ENCODE peak calls at places on chromosomes 2 and 18, in six cellular contexts. H is endothelial cell of umbilical vein, C is transverse colon, D is IMR-90, P is HCT116, B is prostate gland. Y is an unnamed sample. For H3K27me3, the result is how much of the 10 kb centered on the place peaks cover.

GRCh38 chr2:98598781-98599428 is 9.4 kb downstream of the COA5 start:
- DNase-seq in C (no peak), B (no peak), D (peak), P (no peak), H (peak), Y (no peak)

GRCh38 chr2:182229288-182229687 is 197.5 kb downstream of the PDE1A start:
- DNase-seq in P (no peak), C (no peak), H (peak), B (no peak), D (peak), Y (no peak)

GRCh38 chr18:79465392-79465991 is 69.8 kb downstream of the NFATC1 start:
- DNase-seq in B (no peak), H (peak), P (no peak), D (no peak), C (peak), Y (no peak)

GRCh38 chr2:219368690-219369108 is 19.0 kb downstream of the DNPEP start:
- DNase-seq in D (peak), H (peak), C (no peak), B (peak), P (no peak), Y (no peak)

GRCh38 chr2:185947722-185948121 is 209.1 kb downstream of the FSIP2 start:
- DNase-seq in B (no peak), C (no peak), D (no peak), P (no peak), H (no peak), Y (no peak)

GRCh38 chr2:3651686-3652516 is 6.1 kb upstream of the ALLC start:
- DNase-seq in B (peak), P (no peak), H (peak), C (peak), D (no peak), Y (no peak)

GRCh38 chr18:21853972-21854563 is 113.5 kb downstream of the MIB1 start:
- DNase-seq in B (no peak), P (no peak), H (no peak), D (no peak), C (no peak), Y (no peak)

GRCh38 chr2:166841152-166841551 is 47.1 kb upstream of the XIRP2 start:
- DNase-seq in C (no peak), H (no peak), B (no peak), D (no peak), P (no peak), Y (no peak)

GRCh38 chr18:38406625-38407024 is 841.0 kb upstream of the CELF4 start:
- DNase-seq in D (no peak), P (no peak), H (no peak), C (no peak), B (no peak), Y (no peak)

GRCh38 chr2:54228945-54229344 is 27.1 kb downstream of the TSPYL6 start:
- DNase-seq in H (no peak), D (no peak), C (no peak), P (no peak), B (no peak), Y (peak)

GRCh38 chr2:191831410-191831994 is 15.4 kb downstream of the CAVIN2 start:
- DNase-seq in P (no peak), C (no peak), H (peak), D (no peak), B (no peak), Y (no peak)

GRCh38 chr18:59765343-59765742 is 68.1 kb upstream of the CCBE1 start:
- DNase-seq in D (no peak), C (no peak), P (no peak), B (no peak), H (no peak), Y (no peak)

GRCh38 chr18:28637897-28638296 is 461.0 kb upstream of the CDH2 start:
- DNase-seq in C (no peak), D (no peak), P (no peak), H (peak), B (no peak), Y (no peak)

GRCh38 chr2:23256643-23257042 is 128.3 kb upstream of the KLHL29 start:
- DNase-seq in D (no peak), P (no peak), C (no peak), H (no peak), B (no peak), Y (no peak)

GRCh38 chr2:221025397-221025796 is 546.7 kb downstream of the EPHA4 start:
- DNase-seq in C (no peak), D (no peak), H (peak), P (no peak), B (no peak), Y (no peak)

GRCh38 chr18:12281861-12282260 is 26.2 kb upstream of the TUBB6 start:
- DNase-seq in H (no peak), P (no peak), B (no peak), C (no peak), D (no peak), Y (no peak)

GRCh38 chr18:12276736-12277554 is 22.8 kb downstream of the CIDEA start:
- DNase-seq in H (no peak), D (peak), B (no peak), P (no peak), C (no peak), Y (no peak)

GRCh38 chr18:12278153-12278764 is 24.1 kb downstream of the CIDEA start:
- DNase-seq in B (no peak), H (no peak), C (no peak), P (no peak), D (peak), Y (no peak)

GRCh38 chr18:12279781-12280531 is 25.8 kb downstream of the CIDEA start:
- DNase-seq in D (no peak), B (no peak), P (no peak), C (no peak), H (no peak), Y (no peak)

DNA sequence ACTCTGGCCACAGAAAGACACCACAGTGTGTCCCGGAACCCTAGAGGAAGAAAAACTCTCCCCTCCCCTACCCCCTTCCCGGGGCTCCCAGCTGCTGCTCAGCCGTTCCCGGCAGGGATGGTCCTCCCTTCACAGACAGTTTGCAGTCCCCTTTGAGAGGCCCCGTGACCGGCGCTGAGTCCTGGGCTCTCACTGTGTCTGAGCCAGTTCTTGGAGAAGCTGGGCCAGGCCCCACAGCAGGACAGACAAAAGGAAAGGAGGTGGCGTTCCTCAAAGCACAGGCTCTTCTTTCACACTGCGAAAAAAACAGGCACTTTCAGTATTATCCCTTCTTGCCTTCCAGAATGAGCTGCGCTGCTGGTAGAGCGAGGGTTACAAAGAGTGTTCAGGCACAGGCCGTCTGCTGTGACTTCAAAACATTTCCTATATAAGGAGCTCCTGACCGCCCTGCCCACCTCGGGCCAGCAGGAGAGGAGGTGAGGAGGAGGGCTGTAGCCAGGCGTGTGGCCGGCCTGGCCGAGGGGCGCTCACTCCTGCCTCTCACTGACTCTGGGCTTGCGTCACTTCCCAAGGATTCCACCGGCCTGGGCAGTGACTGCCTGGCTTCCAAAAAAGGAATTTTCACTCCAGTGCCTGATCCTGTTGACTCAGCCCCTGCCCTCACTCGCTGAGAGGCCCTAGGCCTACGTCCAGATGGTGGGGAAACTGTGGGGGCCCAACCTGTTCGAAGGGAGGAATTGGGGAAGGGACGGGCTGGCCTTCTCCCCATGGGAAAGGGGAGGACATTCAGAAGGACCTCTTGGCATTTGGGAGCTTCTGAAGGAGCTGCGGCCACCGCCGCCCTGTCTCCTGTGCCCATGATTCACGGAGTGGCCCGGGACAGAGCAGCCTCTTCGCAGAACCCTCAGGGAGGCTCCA is 24.9 kb downstream of the CIDEA start:
- DNase-seq in B (peak), P (no peak), C (peak), H (peak), D (peak), Y (peak)
- TF ChIP-seq POLR2A in B (peak), P (no peak), C (peak), H (peak), D (peak), Y (peak)

GRCh38 chr2:19357383-19358241 is 811 bp downstream of the OSR1 start:
- DNase-seq in D (peak), B (peak), H (no peak), P (no peak), C (peak), Y (no peak)

GRCh38 chr2:19355416-19355821 is 3.0 kb downstream of the OSR1 start:
- DNase-seq in H (no peak), D (peak), P (no peak), C (no peak), B (no peak), Y (no peak)

GRCh38 chr2:19356545-19357382 is 1.7 kb downstream of the OSR1 start:
- DNase-seq in C (no peak), D (peak), B (no peak), H (peak), P (no peak), Y (no peak)

GRCh38 chr2:19354417-19355022 is 3.9 kb downstream of the OSR1 start:
- DNase-seq in B (no peak), D (peak), H (no peak), P (no peak), C (no peak), Y (no peak)

GRCh38 chr2:19355931-19356544 is 2.4 kb downstream of the OSR1 start:
- DNase-seq in D (peak), P (no peak), H (no peak), B (no peak), C (no peak), Y (no peak)
- H3K27me3 ChIP-seq in D (under half), P (under half), H (half or more), B (under half), C (half or more), Y (under half)

GRCh38 chr2:196040218-196040617 is 28.4 kb downstream of the DNAH7 start:
- DNase-seq in B (no peak), H (no peak), C (no peak), D (no peak), P (no peak), Y (no peak)
- TF ChIP-seq POLR2A in B (no peak), H (no peak), C (no peak), D (no peak), P (no peak), Y (no peak)

GRCh38 chr2:120520929-120521912 is 175.3 kb downstream of the INHBB start:
- DNase-seq in P (peak), B (peak), H (peak), D (peak), C (peak), Y (no peak)
- H3K27me3 ChIP-seq in P (under half), B (under half), H (under half), D (half or more), C (under half), Y (under half)

GRCh38 chr18:45497595-45498269 is 117.5 kb upstream of the SLC14A2 start:
- DNase-seq in C (no peak), P (no peak), B (no peak), H (no peak), D (no peak), Y (no peak)

GRCh38 chr18:45503988-45504387 is 111.3 kb upstream of the SLC14A2 start:
- DNase-seq in D (no peak), P (no peak), C (no peak), H (no peak), B (no peak), Y (no peak)

GRCh38 chr18:45493830-45494229 is 121.4 kb upstream of the SLC14A2 start:
- DNase-seq in D (no peak), C (no peak), P (no peak), H (no peak), B (no peak), Y (no peak)

GRCh38 chr18:45496746-45497145 is 118.5 kb upstream of the SLC14A2 start:
- DNase-seq in D (no peak), C (no peak), B (no peak), P (no peak), H (no peak), Y (no peak)

DNA sequence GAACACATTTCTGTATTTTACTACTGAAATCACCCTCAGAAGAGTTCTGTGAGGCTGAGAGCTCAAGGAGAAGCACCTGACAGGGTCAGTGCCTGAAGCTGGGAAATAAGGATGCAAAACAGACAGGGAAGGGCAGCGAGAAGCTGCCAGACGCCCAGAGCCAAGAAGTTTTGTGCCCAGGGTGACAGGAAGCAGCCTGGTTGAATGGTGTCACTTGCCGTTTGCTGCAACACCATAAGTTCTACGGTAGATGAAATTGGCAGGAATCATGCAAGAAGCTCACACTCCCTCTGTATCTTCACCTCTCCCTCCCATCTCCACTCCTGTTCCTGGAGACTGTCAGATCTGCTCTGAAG is 117.0 kb upstream of the SLC14A2 start:
- DNase-seq in P (no peak), D (no peak), H (no peak), B (no peak), C (no peak), Y (no peak)
- TF ChIP-seq POLR2A in P (no peak), D (no peak), H (no peak), B (no peak), C (no peak), Y (no peak)

GRCh38 chr2:38074775-38075435 is 1.0 kb downstream of the CYP1B1 start:
- DNase-seq in D (no peak), C (no peak), H (peak), B (no peak), P (no peak), Y (no peak)

GRCh38 chr2:38073211-38074005 is 2.5 kb downstream of the CYP1B1 start:
- DNase-seq in B (no peak), H (no peak), P (no peak), D (no peak), C (no peak), Y (peak)

GRCh38 chr2:38076250-38076709 is 329 bp upstream of the CYP1B1 start:
- DNase-seq in H (peak), P (peak), B (peak), D (peak), C (peak), Y (peak)

GRCh38 chr2:38075436-38076249 is at the start of gene CYP1B1:
- DNase-seq in D (no peak), H (no peak), C (no peak), P (no peak), B (no peak), Y (no peak)

DNA sequence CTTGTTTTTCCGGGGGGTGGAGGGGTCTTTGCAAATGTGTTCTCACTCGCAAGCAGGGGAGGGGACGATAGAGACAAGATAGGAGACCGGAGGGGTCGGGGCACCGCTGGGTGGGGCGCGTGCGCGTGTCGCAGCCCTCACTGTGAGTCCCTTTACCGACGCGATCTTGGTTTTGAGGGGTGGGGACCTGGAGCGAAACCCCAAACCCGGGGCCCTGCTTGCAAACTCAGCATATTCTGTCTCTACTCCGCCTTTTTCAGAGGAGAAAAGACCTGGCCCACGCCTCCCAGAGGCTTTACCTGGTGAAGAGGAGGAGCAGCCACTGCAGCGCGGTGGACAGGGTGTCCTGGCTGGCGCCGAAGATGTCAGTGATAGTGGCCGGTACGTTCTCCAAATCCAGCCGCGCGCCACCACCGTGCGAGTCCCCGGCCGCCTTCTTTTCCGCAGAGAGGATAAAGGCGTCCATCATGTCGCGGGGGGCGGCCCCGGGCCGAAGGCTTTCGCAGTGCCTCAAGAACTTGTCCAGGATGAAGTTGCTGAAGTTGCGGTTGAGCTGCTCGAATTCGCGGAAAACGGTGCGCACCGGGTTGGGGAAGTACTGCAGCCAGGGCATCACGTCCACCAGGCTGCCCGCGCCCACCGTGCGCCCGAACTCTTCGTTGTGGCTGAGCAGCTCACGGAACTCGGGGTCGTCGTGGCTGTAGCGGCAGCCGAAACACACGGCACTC is 1.7 kb downstream of the CYP1B1 start:
- DNase-seq in D (no peak), H (no peak), P (no peak), B (no peak), C (no peak), Y (no peak)
- H3K27me3 ChIP-seq in D (under half), H (under half), P (under half), B (under half), C (half or more), Y (under half)

DNA sequence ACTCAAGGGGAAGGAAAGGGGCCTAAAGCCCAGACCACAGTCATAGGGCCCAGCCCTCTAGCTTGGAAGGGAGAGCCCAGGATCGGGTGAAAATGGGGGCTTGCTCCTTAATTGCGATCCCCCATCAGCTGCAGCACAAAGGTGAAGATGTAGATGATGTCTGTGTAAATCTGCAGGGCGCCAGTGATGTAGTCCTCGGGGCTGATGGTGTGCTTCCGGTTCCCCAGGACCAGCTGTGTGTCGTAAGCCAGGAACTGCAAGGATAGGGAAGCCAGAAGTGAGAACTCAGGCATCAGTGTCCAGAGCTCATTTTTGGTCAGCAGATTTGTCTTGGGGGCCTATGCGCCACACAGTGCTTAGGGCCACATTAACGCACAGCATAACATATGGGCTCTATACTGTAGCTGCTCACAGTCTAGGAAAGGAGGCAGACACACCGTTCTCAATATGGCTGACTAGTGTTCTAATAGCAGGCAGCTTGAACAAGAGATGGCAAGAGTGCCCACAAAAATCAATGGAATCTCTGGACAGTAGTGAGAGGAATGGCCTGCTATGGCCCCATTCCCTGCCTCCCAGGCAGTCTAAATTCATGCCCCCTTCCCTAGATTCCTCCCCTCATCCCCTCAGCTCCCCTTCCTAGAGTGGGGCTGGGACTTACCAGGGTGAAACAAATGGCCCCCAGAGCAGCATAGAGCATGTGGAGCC is 5.2 kb downstream of the PNKD start:
- DNase-seq in H (no peak), P (no peak), B (no peak), C (no peak), D (no peak), Y (no peak)
- TF ChIP-seq POLR2A in H (no peak), P (no peak), B (no peak), C (no peak), D (no peak), Y (no peak)

DNA sequence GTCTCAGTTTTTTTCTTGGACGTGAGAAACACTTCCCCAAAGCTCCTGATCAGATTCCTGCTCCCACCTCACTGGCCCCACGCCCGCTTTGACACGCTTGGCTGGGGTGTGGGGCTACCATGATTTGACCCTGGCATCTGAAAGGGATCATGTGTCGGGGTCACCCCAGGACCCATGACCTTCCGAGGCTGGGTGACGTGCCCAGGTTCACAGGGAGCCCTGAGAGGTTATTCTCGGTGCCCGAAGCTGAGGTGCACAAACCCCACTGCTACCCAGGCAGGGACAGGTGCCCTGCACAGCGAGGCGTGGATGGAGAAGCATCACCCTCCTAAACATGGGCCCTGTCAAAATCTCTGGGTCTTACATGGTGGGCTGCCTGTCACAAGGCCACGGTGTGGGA is 404.1 kb downstream of the GALR1 start:
- DNase-seq in H (no peak), D (no peak), B (no peak), C (no peak), P (no peak), Y (no peak)
- H3K27me3 ChIP-seq in H (under half), D (under half), B (under half), C (under half), P (under half), Y (under half)

DNA sequence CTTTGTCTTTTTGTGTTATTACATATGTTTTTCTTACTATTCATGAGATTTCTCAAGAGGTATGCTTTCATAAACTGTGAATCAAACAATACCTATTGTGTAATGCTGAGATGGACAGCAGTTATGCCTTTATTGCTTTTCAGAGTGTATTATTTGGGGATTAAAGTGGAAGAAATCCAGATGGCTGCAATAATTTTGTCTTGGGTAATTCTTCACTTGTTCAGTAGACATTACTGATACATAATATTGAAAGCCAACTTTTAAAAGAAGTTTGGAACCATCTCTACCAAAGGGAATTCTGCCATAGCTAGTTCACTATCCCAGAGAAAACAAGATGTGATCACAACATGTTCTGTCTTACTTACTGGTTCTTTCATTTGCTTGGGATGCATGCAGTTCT is 253.4 kb upstream of the ZSWIM2 start:
- DNase-seq in P (no peak), B (no peak), H (no peak), C (no peak), D (no peak), Y (no peak)
- TF ChIP-seq POLR2A in P (no peak), B (no peak), H (no peak), C (no peak), D (no peak), Y (no peak)

Y was measured in gastrocnemius medialis.